ENCODE peak calls at places on chromosome 18, in eight cellular contexts. P is non-pigmented ciliary epithelial cell; U is activated T-cell treated with anti-CD3 and anti-CD28 coated beads, Interleukin-2, amount 50 U/mL, for 72 hours; J is neural crest cell; O is activated naive CD8-positive, alpha-beta T cell treated with anti-CD3 and anti-CD28 coated beads for 36 hours; V is activated CD4-positive, CD25-positive, alpha-beta regulatory T cell treated with anti-CD3 and anti-CD28 coated beads, Interleukin-2, amount 50 U/mL, for 72 hours; A is activated CD8-positive, alpha-beta memory T cell treated with anti-CD3 and anti-CD28 coated beads, Interleukin-2, amount 10 ng/mL, durations not matched to agents 7 days and 5 days; D is NCI-H460. C is an unnamed sample.

GRCh38 chr18:79750980-79751571 is 46.7 kb upstream of the KCNG2 start:
- DNase-seq in O (no peak), V (no peak), P (no peak), A (no peak), J (no peak), U (no peak), D (no peak), C (no peak)

GRCh38 chr18:58723810-58724602 is 52.7 kb downstream of the MALT1 start:
- DNase-seq in P (no peak), O (no peak), A (no peak), V (no peak), U (no peak), D (no peak), J (no peak), C (no peak)

GRCh38 chr18:28147674-28148171 is 29.2 kb downstream of the CDH2 start:
- DNase-seq in J (no peak), U (no peak), V (no peak), A (no peak), P (peak), O (no peak), D (no peak), C (no peak)

GRCh38 chr18:62739911-62740310 is 24.6 kb downstream of the PHLPP1 start:
- DNase-seq in A (no peak), P (no peak), D (no peak), U (no peak), J (no peak), V (no peak), O (no peak), C (no peak)

GRCh38 chr18:24839991-24840390 is 379.6 kb downstream of the HRH4 start:
- DNase-seq in J (no peak), A (no peak), D (no peak), V (no peak), O (no peak), U (no peak), P (no peak), C (no peak)

GRCh38 chr18:79680100-79680879 is 687 bp downstream of the CTDP1 start:
- DNase-seq in V (peak), D (peak), J (no peak), A (peak), P (no peak), O (peak), U (peak), C (peak)

GRCh38 chr18:51193621-51194287 is 3.7 kb downstream of the MEX3C start:
- DNase-seq in J (no peak), V (no peak), A (no peak), P (no peak), O (no peak), D (no peak), U (no peak), C (no peak)

GRCh38 chr18:21262979-21263378 is 20.9 kb downstream of the GREB1L start:
- DNase-seq in P (no peak), U (no peak), O (no peak), D (no peak), V (no peak), A (no peak), J (peak), C (no peak)

GRCh38 chr18:24915547-24915946 is 436.4 kb downstream of the ZNF521 start:
- DNase-seq in A (no peak), O (no peak), V (no peak), J (no peak), D (no peak), P (peak), U (no peak), C (peak)

GRCh38 chr18:56124186-56124585 is 514.2 kb downstream of the TXNL1 start:
- DNase-seq in O (no peak), J (no peak), V (no peak), U (no peak), P (peak), A (no peak), D (no peak), C (peak)

GRCh38 chr18:30358545-30358944 is 684.0 kb downstream of the DSC3 start:
- DNase-seq in P (peak), A (no peak), D (peak), V (no peak), J (no peak), O (no peak), U (no peak), C (peak)

GRCh38 chr18:13565228-13565627 is 161.1 kb downstream of the FAM210A start:
- DNase-seq in U (no peak), V (no peak), D (no peak), A (no peak), O (no peak), P (no peak), J (no peak), C (no peak)

GRCh38 chr18:32389868-32390267 is 80.8 kb downstream of the GAREM1 start:
- DNase-seq in O (no peak), J (no peak), V (no peak), P (no peak), A (no peak), U (no peak), D (no peak), C (no peak)

GRCh38 chr18:36589857-36590543 is 238.8 kb downstream of the TPGS2 start:
- DNase-seq in J (no peak), P (no peak), D (no peak), O (no peak), A (no peak), U (no peak), V (no peak), C (no peak)

GRCh38 chr18:58061349-58061748 is 17.3 kb downstream of the NEDD4L start:
- DNase-seq in J (no peak), O (no peak), P (no peak), V (no peak), U (no peak), D (no peak), A (no peak), C (no peak)

GRCh38 chr18:23605941-23606340 is 19.6 kb upstream of the NPC1 start:
- DNase-seq in D (no peak), V (no peak), U (no peak), A (no peak), O (no peak), P (no peak), J (no peak), C (no peak)

GRCh38 chr18:23938901-23939341 is 75.6 kb upstream of the TTC39C start:
- DNase-seq in P (no peak), U (no peak), O (no peak), V (no peak), A (no peak), J (no peak), D (no peak), C (no peak)

GRCh38 chr18:61572871-61573270 is 239.6 kb downstream of the CDH20 start:
- DNase-seq in U (no peak), D (no peak), A (no peak), V (no peak), P (no peak), J (no peak), O (no peak), C (no peak)

GRCh38 chr18:21662591-21662990 is 42.0 kb downstream of the ABHD3 start:
- DNase-seq in V (no peak), D (no peak), O (no peak), U (no peak), A (no peak), P (no peak), J (no peak), C (no peak)

GRCh38 chr18:60053747-60054304 is 154.0 kb downstream of the PMAIP1 start:
- DNase-seq in V (no peak), A (no peak), U (no peak), O (no peak), P (peak), D (peak), J (no peak), C (peak)

GRCh38 chr18:35577045-35577848 is 4.3 kb upstream of the GALNT1 start:
- DNase-seq in U (peak), D (no peak), O (peak), J (no peak), V (no peak), A (peak), P (no peak), C (peak)

GRCh38 chr18:8507361-8507760 is 101.9 kb upstream of the RAB12 start:
- DNase-seq in J (peak), D (no peak), U (no peak), A (no peak), O (no peak), P (no peak), V (no peak), C (no peak)

GRCh38 chr18:48889115-48889941 is 61.4 kb downstream of the SMAD7 start:
- DNase-seq in A (no peak), D (no peak), V (peak), J (peak), U (no peak), O (no peak), P (no peak), C (no peak)

GRCh38 chr18:66136039-66136438 is 385.2 kb downstream of the CDH7 start:
- DNase-seq in O (no peak), J (no peak), P (peak), U (no peak), A (no peak), V (no peak), D (no peak), C (peak)

GRCh38 chr18:37425182-37425581 is 140.4 kb downstream of the CELF4 start:
- DNase-seq in D (no peak), J (no peak), A (no peak), P (no peak), V (no peak), U (no peak), O (no peak), C (no peak)

C was measured in astrocyte of the cerebellum.